ENCODE peak calls at places on chromosome 12, in five cellular contexts. One of them, this sample, is unnamed.
A peak's percentile ranks its signal among the peaks of the same experiment; 100 is the strongest.

GRCh38 chr12:1606021-1606622 is 11.7 kb upstream of the FBXL14 start:
- DNase-seq in Peyer's patch: peak; percentile 92
- DNase-seq in transverse colon: peak; percentile 92
- DNase-seq in sigmoid colon: peak; percentile 97
- DNase-seq in spleen: peak; percentile 89
- DNase-seq in this sample: peak; percentile 93

GRCh38 chr12:48968467-48968866 is 3.1 kb downstream of the WNT10B start:
- DNase-seq in Peyer's patch: no peak
- DNase-seq in transverse colon: no peak
- DNase-seq in sigmoid colon: no peak
- DNase-seq in spleen: no peak
- DNase-seq in this sample: no peak

GRCh38 chr12:70487440-70487839 is 121.3 kb downstream of the KCNMB4 start:
- DNase-seq in Peyer's patch: no peak
- DNase-seq in transverse colon: no peak
- DNase-seq in sigmoid colon: no peak
- DNase-seq in spleen: no peak
- DNase-seq in this sample: no peak

GRCh38 chr12:39490500-39491276 is 47.8 kb upstream of the KIF21A start:
- DNase-seq in Peyer's patch: no peak
- DNase-seq in transverse colon: no peak
- DNase-seq in sigmoid colon: no peak
- DNase-seq in spleen: no peak
- DNase-seq in this sample: no peak

GRCh38 chr12:53063708-53064612 is 14.1 kb downstream of the TNS2 start:
- DNase-seq in Peyer's patch: peak; percentile 57
- DNase-seq in transverse colon: peak; percentile 22
- DNase-seq in sigmoid colon: peak; percentile 92
- DNase-seq in spleen: peak; percentile 43
- DNase-seq in this sample: peak; percentile 89

GRCh38 chr12:49568442-49568776 is 467 bp upstream of the MCRS1 start:
- DNase-seq in Peyer's patch: no peak
- DNase-seq in transverse colon: no peak
- DNase-seq in sigmoid colon: no peak
- DNase-seq in spleen: peak; percentile 79
- DNase-seq in this sample: no peak

GRCh38 chr12:112419269-112420133 is 754 bp downstream of the PTPN11 start:
- DNase-seq in Peyer's patch: peak; percentile 76
- DNase-seq in transverse colon: peak; percentile 61
- DNase-seq in sigmoid colon: peak; percentile 89
- DNase-seq in spleen: no peak
- DNase-seq in this sample: peak; percentile 94

GRCh38 chr12:30999011-30999410 is 72.5 kb downstream of the TSPAN11 start:
- DNase-seq in Peyer's patch: no peak
- DNase-seq in transverse colon: no peak
- DNase-seq in sigmoid colon: no peak
- DNase-seq in spleen: peak; percentile 6
- DNase-seq in this sample: no peak

GRCh38 chr12:131090254-131091210 is 136.8 kb downstream of the ADGRD1 start:
- DNase-seq in Peyer's patch: peak; percentile 48
- DNase-seq in transverse colon: peak; percentile 4
- DNase-seq in sigmoid colon: peak; percentile 19
- DNase-seq in spleen: peak; percentile 44
- DNase-seq in this sample: peak; percentile 53

GRCh38 chr12:113087193-113087592 is 30.7 kb downstream of the DTX1 start:
- DNase-seq in Peyer's patch: no peak
- DNase-seq in transverse colon: no peak
- DNase-seq in sigmoid colon: no peak
- DNase-seq in spleen: no peak
- DNase-seq in this sample: no peak

GRCh38 chr12:6540181-6540877 is 6.0 kb downstream of the GAPDH start:
- DNase-seq in Peyer's patch: peak; percentile 95
- DNase-seq in transverse colon: peak; percentile 96
- DNase-seq in sigmoid colon: peak; percentile 94
- DNase-seq in spleen: peak; percentile 92
- DNase-seq in this sample: peak; percentile 99

GRCh38 chr12:116864371-116865160 is 16.7 kb downstream of the HRK start:
- DNase-seq in Peyer's patch: no peak
- DNase-seq in transverse colon: no peak
- DNase-seq in sigmoid colon: no peak
- DNase-seq in spleen: no peak
- DNase-seq in this sample: no peak

GRCh38 chr12:102568151-102568815 is 87.9 kb upstream of the IGF1 start:
- DNase-seq in Peyer's patch: no peak
- DNase-seq in transverse colon: no peak
- DNase-seq in sigmoid colon: no peak
- DNase-seq in spleen: no peak
- DNase-seq in this sample: no peak

GRCh38 chr12:4506870-4507269 is 31.8 kb upstream of the RAD51AP1 start:
- DNase-seq in Peyer's patch: no peak
- DNase-seq in transverse colon: no peak
- DNase-seq in sigmoid colon: no peak
- DNase-seq in spleen: no peak
- DNase-seq in this sample: no peak

GRCh38 chr12:59164991-59165718 is 244.9 kb upstream of the LRIG3 start:
- DNase-seq in Peyer's patch: no peak
- DNase-seq in transverse colon: no peak
- DNase-seq in sigmoid colon: no peak
- DNase-seq in spleen: no peak
- DNase-seq in this sample: no peak

GRCh38 chr12:3558255-3558654 is 67.3 kb downstream of the PRMT8 start:
- DNase-seq in Peyer's patch: no peak
- DNase-seq in transverse colon: no peak
- DNase-seq in sigmoid colon: no peak
- DNase-seq in spleen: no peak
- DNase-seq in this sample: no peak

GRCh38 chr12:124516850-124517249 is 50.6 kb downstream of the NCOR2 start:
- DNase-seq in Peyer's patch: no peak
- DNase-seq in transverse colon: no peak
- DNase-seq in sigmoid colon: no peak
- DNase-seq in spleen: no peak
- DNase-seq in this sample: no peak

GRCh38 chr12:10278104-10278503 is 29.6 kb upstream of the KLRD1 start:
- DNase-seq in Peyer's patch: no peak
- DNase-seq in transverse colon: no peak
- DNase-seq in sigmoid colon: no peak
- DNase-seq in spleen: no peak
- DNase-seq in this sample: no peak

GRCh38 chr12:104377507-104377812 is 73.9 kb downstream of the EID3 start:
- DNase-seq in Peyer's patch: no peak
- DNase-seq in transverse colon: no peak
- DNase-seq in sigmoid colon: no peak
- DNase-seq in spleen: no peak
- DNase-seq in this sample: no peak

GRCh38 chr12:726281-727140 is 25.9 kb upstream of the WNK1 start:
- DNase-seq in Peyer's patch: peak; percentile 73
- DNase-seq in transverse colon: no peak
- DNase-seq in sigmoid colon: no peak
- DNase-seq in spleen: no peak
- DNase-seq in this sample: no peak

GRCh38 chr12:131872154-131873046 is 22.0 kb upstream of the ULK1 start:
- DNase-seq in Peyer's patch: no peak
- DNase-seq in transverse colon: no peak
- DNase-seq in sigmoid colon: no peak
- DNase-seq in spleen: peak; percentile 74
- DNase-seq in this sample: no peak

GRCh38 chr12:39272934-39273770 is 169.8 kb downstream of the KIF21A start:
- DNase-seq in Peyer's patch: peak; percentile 51
- DNase-seq in transverse colon: peak; percentile 20
- DNase-seq in sigmoid colon: no peak
- DNase-seq in spleen: no peak
- DNase-seq in this sample: no peak

GRCh38 chr12:104410786-104411185 is 46.0 kb upstream of the CHST11 start:
- DNase-seq in Peyer's patch: no peak
- DNase-seq in transverse colon: no peak
- DNase-seq in sigmoid colon: no peak
- DNase-seq in spleen: no peak
- DNase-seq in this sample: no peak

GRCh38 chr12:79161249-79161934 is 296.8 kb downstream of the SYT1 start:
- DNase-seq in Peyer's patch: no peak
- DNase-seq in transverse colon: no peak
- DNase-seq in sigmoid colon: no peak
- DNase-seq in spleen: no peak
- DNase-seq in this sample: no peak

GRCh38 chr12:122981036-122981471 is 573 bp downstream of the ARL6IP4 start:
- DNase-seq in Peyer's patch: no peak
- DNase-seq in transverse colon: no peak
- DNase-seq in sigmoid colon: no peak
- DNase-seq in spleen: no peak
- DNase-seq in this sample: no peak

GRCh38 chr12:31874961-31875608 is 84.1 kb upstream of the RESF1 start:
- DNase-seq in Peyer's patch: peak; percentile 83
- DNase-seq in transverse colon: peak; percentile 40
- DNase-seq in sigmoid colon: peak; percentile 65
- DNase-seq in spleen: peak; percentile 84
- DNase-seq in this sample: peak; percentile 87

GRCh38 chr12:68538722-68539614 is 71.7 kb upstream of the RAP1B start:
- DNase-seq in Peyer's patch: peak; percentile 62
- DNase-seq in transverse colon: peak; percentile 24
- DNase-seq in sigmoid colon: peak; percentile 80
- DNase-seq in spleen: no peak
- DNase-seq in this sample: peak; percentile 27

GRCh38 chr12:109772622-109773321 is 59.1 kb downstream of the FAM222A start:
- DNase-seq in Peyer's patch: peak; percentile 43
- DNase-seq in transverse colon: no peak
- DNase-seq in sigmoid colon: peak; percentile 30
- DNase-seq in spleen: peak; percentile 37
- DNase-seq in this sample: peak; percentile 72

GRCh38 chr12:109770861-109771670 is 57.4 kb downstream of the FAM222A start:
- DNase-seq in Peyer's patch: peak; percentile 24
- DNase-seq in transverse colon: no peak
- DNase-seq in sigmoid colon: peak; percentile 57
- DNase-seq in spleen: no peak
- DNase-seq in this sample: peak; percentile 68

GRCh38 chr12:109770104-109770860 is 56.7 kb downstream of the FAM222A start:
- DNase-seq in Peyer's patch: peak; percentile 31
- DNase-seq in transverse colon: no peak
- DNase-seq in sigmoid colon: peak; percentile 56
- DNase-seq in spleen: no peak
- DNase-seq in this sample: peak; percentile 43

GRCh38 chr12:109773384-109774011 is 59.7 kb downstream of the TRPV4 start:
- DNase-seq in Peyer's patch: peak; percentile 61
- DNase-seq in transverse colon: peak; percentile 25
- DNase-seq in sigmoid colon: peak; percentile 56
- DNase-seq in spleen: peak; percentile 70
- DNase-seq in this sample: peak; percentile 82

DNA sequence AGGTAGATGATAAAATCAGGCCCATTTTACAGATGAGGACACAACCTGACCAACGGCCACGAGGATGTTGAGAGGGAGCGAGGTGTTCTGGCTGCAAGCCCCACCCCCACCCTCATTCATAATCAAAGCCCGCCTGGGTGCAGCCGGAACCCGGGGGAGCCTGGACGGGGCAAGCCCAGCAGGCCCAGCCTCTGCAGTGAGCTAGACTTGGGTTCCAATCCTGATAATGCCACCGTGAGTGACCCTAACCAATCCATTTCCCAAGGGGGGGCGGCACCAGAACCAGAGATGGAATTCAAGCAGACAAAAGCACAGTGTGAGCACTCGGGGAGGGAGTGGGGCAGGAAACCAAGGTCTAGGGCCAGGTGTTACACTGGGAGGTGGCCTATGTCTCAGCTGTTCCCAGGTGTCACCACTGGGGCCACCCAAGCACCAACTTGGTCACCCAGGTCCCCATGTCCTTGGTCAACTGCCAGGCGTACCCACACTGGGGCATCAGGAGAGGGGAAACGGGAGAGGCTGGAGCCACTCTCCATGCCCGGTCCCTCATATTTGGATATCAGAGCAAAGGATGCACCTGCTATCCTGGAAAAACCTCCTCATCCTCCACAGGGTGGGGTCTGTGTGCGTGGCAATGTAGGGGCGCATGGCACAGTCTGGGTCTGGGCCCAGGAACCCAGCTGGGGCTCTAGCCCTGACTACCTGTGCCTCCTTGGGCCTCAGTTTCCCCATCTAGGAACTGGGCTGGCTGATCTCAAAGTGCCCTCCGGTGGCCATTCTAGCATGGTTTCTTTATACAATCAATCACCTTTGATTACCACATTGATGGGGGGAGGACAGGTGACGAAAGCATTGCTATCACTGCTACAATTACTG is 58.4 kb downstream of the FAM222A start:
- DNase-seq in Peyer's patch: peak; percentile 37
- DNase-seq in transverse colon: no peak
- DNase-seq in sigmoid colon: peak; percentile 56
- DNase-seq in spleen: no peak
- DNase-seq in this sample: no peak
- TF ChIP-seq CTCF in Peyer's patch: peak; percentile 4
- TF ChIP-seq CTCF in transverse colon: no peak
- TF ChIP-seq CTCF in sigmoid colon: no peak
- TF ChIP-seq CTCF in spleen: no peak
- TF ChIP-seq CTCF in this sample: no peak

GRCh38 chr12:55688716-55689655 is 18.7 kb downstream of the ITGA7 start:
- DNase-seq in Peyer's patch: no peak
- DNase-seq in transverse colon: no peak
- DNase-seq in sigmoid colon: peak; percentile 53
- DNase-seq in spleen: peak; percentile 64
- DNase-seq in this sample: no peak
- TF ChIP-seq POLR2A in Peyer's patch: no peak
- TF ChIP-seq POLR2A in transverse colon: no peak
- TF ChIP-seq POLR2A in sigmoid colon: no peak
- TF ChIP-seq POLR2A in spleen: no peak
- TF ChIP-seq POLR2A in this sample: no peak

DNA sequence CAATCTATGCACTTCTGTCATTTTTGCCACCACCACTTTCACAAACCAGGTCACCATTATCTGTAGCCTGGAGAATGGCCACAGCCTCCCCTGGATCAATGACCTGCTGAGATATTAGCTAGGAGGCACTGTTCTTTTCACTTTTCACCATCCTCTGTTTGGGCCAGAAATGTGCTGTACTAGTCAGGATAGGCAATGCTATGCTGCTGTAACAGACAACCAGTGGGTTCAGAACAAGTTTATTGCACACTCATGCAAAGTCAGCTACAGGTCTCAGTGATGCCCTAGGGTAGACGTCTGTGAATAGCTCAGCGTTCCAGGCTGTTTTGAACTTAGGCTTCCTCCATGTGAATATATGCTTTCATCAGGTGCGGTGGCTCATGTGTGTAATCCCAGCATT is 231.5 kb downstream of the SUDS3 start:
- DNase-seq in Peyer's patch: no peak
- DNase-seq in transverse colon: no peak
- DNase-seq in sigmoid colon: no peak
- DNase-seq in spleen: no peak
- DNase-seq in this sample: no peak
- H3K4me3 ChIP-seq in Peyer's patch: no peak overlapping the region
- H3K4me3 ChIP-seq in transverse colon: no peak overlapping the region
- H3K4me3 ChIP-seq in sigmoid colon: no peak overlapping the region
- H3K4me3 ChIP-seq in spleen: no peak overlapping the region
- H3K4me3 ChIP-seq in this sample: no peak overlapping the region

DNA sequence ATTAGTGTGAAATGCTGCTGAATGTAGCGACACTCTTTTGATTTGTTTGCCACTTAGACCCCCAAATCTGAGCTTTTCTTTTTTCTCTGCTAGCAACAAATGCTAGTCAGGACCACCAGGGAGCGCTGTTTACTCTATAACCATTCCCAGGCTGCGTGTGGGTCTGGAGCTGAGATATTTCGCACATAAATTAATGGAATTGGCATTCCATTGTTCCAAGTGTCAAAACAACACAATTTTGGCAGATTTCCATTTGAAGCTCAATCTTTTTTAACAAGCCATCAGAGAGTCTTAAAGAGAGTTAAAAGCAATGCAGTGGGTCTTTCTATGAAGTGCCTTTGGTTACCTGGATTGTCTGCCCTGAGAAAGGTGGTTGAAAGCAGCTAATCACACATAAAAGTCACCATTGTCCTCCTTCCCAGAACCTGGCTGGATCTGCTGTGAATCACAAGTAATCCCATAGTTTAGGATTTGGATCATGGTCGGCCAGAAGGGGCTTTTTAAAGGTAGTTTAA is 7.4 kb upstream of the TMEM132C start:
- DNase-seq in Peyer's patch: no peak
- DNase-seq in transverse colon: no peak
- DNase-seq in sigmoid colon: no peak
- DNase-seq in spleen: no peak
- DNase-seq in this sample: no peak
- TF ChIP-seq CTCF in Peyer's patch: peak; percentile 56
- TF ChIP-seq CTCF in transverse colon: peak; percentile 57
- TF ChIP-seq CTCF in sigmoid colon: no peak
- TF ChIP-seq CTCF in spleen: peak; percentile 41
- TF ChIP-seq CTCF in this sample: no peak

This sample was measured in lower leg skin.